ENCODE peak calls at places on chromosomes 16 and 17, in seven cellular contexts. X, N, O, A, D, B and M are unnamed samples.

GRCh38 chr16:67164599-67165061 is at the start of gene HSF4:
- DNase-seq in X (no peak), N (peak; percentile 18), O (no peak), A (no peak), D (no peak), B (no peak), M (no peak)

GRCh38 chr16:28126684-28127620 is 63.4 kb upstream of the GSG1L start:
- DNase-seq in X (no peak), N (no peak), O (no peak), A (no peak), D (no peak), B (no peak), M (no peak)

GRCh38 chr16:10408824-10409381 is 23.0 kb downstream of the ATF7IP2 start:
- DNase-seq in X (no peak), N (peak; percentile 4), O (no peak), A (no peak), D (no peak), B (no peak), M (no peak)

GRCh38 chr16:25914357-25914962 is 222.7 kb downstream of the HS3ST4 start:
- DNase-seq in X (no peak), N (no peak), O (no peak), A (no peak), D (no peak), B (no peak), M (no peak)

GRCh38 chr16:84058211-84058610 is 15.6 kb upstream of the SLC38A8 start:
- DNase-seq in X (no peak), N (no peak), O (no peak), A (no peak), D (no peak), B (no peak), M (peak; percentile 37)

GRCh38 chr16:47965439-47965838 is 190.4 kb downstream of the ABCC12 start:
- DNase-seq in X (peak; percentile 8), N (peak; percentile 5), O (peak; percentile 20), A (no peak), D (peak; percentile 100), B (no peak), M (peak; percentile 56)

GRCh38 chr17:37239690-37240344 is 136.0 kb upstream of the C17orf78 start:
- DNase-seq in X (no peak), N (peak; percentile 51), O (peak; percentile 11), A (no peak), D (peak; percentile 29), B (no peak), M (no peak)

GRCh38 chr16:11796227-11797165 is 562 bp downstream of the ZC3H7A start:
- DNase-seq in X (no peak), N (peak; percentile 57), O (no peak), A (no peak), D (no peak), B (no peak), M (peak; percentile 81)

GRCh38 chr17:76124582-76125390 is 16.3 kb downstream of the FOXJ1 start:
- DNase-seq in X (no peak), N (peak; percentile 16), O (no peak), A (no peak), D (no peak), B (no peak), M (peak; percentile 80)

GRCh38 chr16:69443809-69444611 is 19.6 kb downstream of the CYB5B start:
- DNase-seq in X (no peak), N (peak; percentile 72), O (no peak), A (no peak), D (no peak), B (no peak), M (no peak)

GRCh38 chr17:73782641-73783381 is 138.6 kb upstream of the SDK2 start:
- DNase-seq in X (no peak), N (no peak), O (peak; percentile 53), A (no peak), D (no peak), B (no peak), M (no peak)

GRCh38 chr17:66301864-66302741 is at the start of gene PRKCA:
- DNase-seq in X (peak; percentile 22), N (peak; percentile 61), O (no peak), A (no peak), D (peak; percentile 55), B (peak; percentile 61), M (peak; percentile 83)

GRCh38 chr16:50724237-50724747 is 17.6 kb upstream of the CYLD start:
- DNase-seq in X (no peak), N (peak; percentile 24), O (no peak), A (no peak), D (no peak), B (no peak), M (no peak)

GRCh38 chr17:31392856-31393748 is 1.6 kb downstream of the RAB11FIP4 start:
- DNase-seq in X (peak; percentile 20), N (no peak), O (no peak), A (peak; percentile 46), D (no peak), B (no peak), M (peak; percentile 69)

GRCh38 chr16:10685709-10686108 is 9.0 kb downstream of the TEKT5 start:
- DNase-seq in X (no peak), N (no peak), O (no peak), A (no peak), D (no peak), B (no peak), M (no peak)

GRCh38 chr17:53141731-53142130 is 681.0 kb upstream of the KIF2B start:
- DNase-seq in X (no peak), N (no peak), O (no peak), A (no peak), D (no peak), B (no peak), M (no peak)

GRCh38 chr16:81170824-81171223 is 67.7 kb upstream of the BCO1 start:
- DNase-seq in X (no peak), N (no peak), O (no peak), A (no peak), D (no peak), B (no peak), M (peak; percentile 81)

GRCh38 chr17:50348522-50349240 is 2.8 kb downstream of the XYLT2 start:
- DNase-seq in X (no peak), N (peak; percentile 56), O (no peak), A (no peak), D (no peak), B (no peak), M (peak; percentile 62)

GRCh38 chr17:79838541-79839274 is 532 bp downstream of the CBX4 start:
- DNase-seq in X (no peak), N (peak; percentile 71), O (no peak), A (no peak), D (peak; percentile 35), B (no peak), M (peak; percentile 86)

GRCh38 chr16:48112603-48113400 is 43.0 kb downstream of the ABCC12 start:
- DNase-seq in X (no peak), N (no peak), O (no peak), A (no peak), D (no peak), B (no peak), M (no peak)

GRCh38 chr17:41678411-41678906 is 10.2 kb upstream of the EIF1 start:
- DNase-seq in X (no peak), N (peak; percentile 36), O (no peak), A (no peak), D (no peak), B (no peak), M (peak; percentile 66)

GRCh38 chr17:37608369-37609169 is 649 bp downstream of the SYNRG start:
- DNase-seq in X (no peak), N (peak; percentile 40), O (no peak), A (no peak), D (peak; percentile 36), B (peak; percentile 13), M (peak; percentile 87)

GRCh38 chr17:61075988-61076387 is 323.7 kb upstream of the TBX2 start:
- DNase-seq in X (no peak), N (no peak), O (peak; percentile 3), A (no peak), D (no peak), B (no peak), M (no peak)

GRCh38 chr16:61726125-61726524 is 310.1 kb downstream of the CDH8 start:
- DNase-seq in X (no peak), N (no peak), O (no peak), A (no peak), D (no peak), B (no peak), M (no peak)

GRCh38 chr17:74520790-74521480 is 10.3 kb downstream of the CD300LB start:
- DNase-seq in X (no peak), N (no peak), O (no peak), A (no peak), D (no peak), B (no peak), M (peak; percentile 48)

GRCh38 chr17:66812571-66812970 is 22.3 kb upstream of the CACNG5 start:
- DNase-seq in X (no peak), N (no peak), O (no peak), A (no peak), D (no peak), B (no peak), M (no peak)

GRCh38 chr16:85347213-85347591 is 234.9 kb upstream of the CIBAR2 start:
- DNase-seq in X (no peak), N (no peak), O (no peak), A (no peak), D (no peak), B (no peak), M (peak; percentile 77)